ENCODE peak calls at places on chromosomes 12 and 14, in seven cellular contexts. M is GM03348; X is kidney; I is NCI-H1092 treated with DMSO at 0.1 percent for 48 hours; B is stimulated activated naive CD4-positive, alpha-beta T cell; J is germinal center; D is CD8-positive, alpha-beta T cell. W is an unnamed sample.

GRCh38 chr12:1661553-1662335 is 29.1 kb upstream of the ADIPOR2 start:
- DNase-seq in M (peak; percentile 96), X (peak; percentile 96), I (peak; percentile 86), B (peak; percentile 87), J (peak; percentile 86), D (peak; percentile 71), W (peak; percentile 71)

GRCh38 chr12:130633771-130634170 is 82.3 kb downstream of the RIMBP2 start:
- DNase-seq in M (no peak), X (peak; percentile 91), I (peak; percentile 97), B (no peak), J (no peak), D (no peak), W (no peak)

GRCh38 chr12:1706284-1707016 is 15.6 kb downstream of the ADIPOR2 start:
- DNase-seq in M (no peak), X (no peak), I (no peak), B (no peak), J (no peak), D (no peak), W (no peak)

GRCh38 chr12:99029502-99030271 is 384.6 kb downstream of the APAF1 start:
- DNase-seq in M (no peak), X (peak; percentile 48), I (no peak), B (no peak), J (no peak), D (no peak), W (no peak)

GRCh38 chr12:111268738-111269572 is 99.9 kb downstream of the PHETA1 start:
- DNase-seq in M (no peak), X (no peak), I (no peak), B (no peak), J (peak; percentile 51), D (no peak), W (no peak)

GRCh38 chr12:88842314-88842713 is 262.0 kb upstream of the KITLG start:
- DNase-seq in M (no peak), X (no peak), I (no peak), B (no peak), J (no peak), D (no peak), W (no peak)

GRCh38 chr14:51488569-51489220 is 163.0 kb upstream of the FRMD6 start:
- DNase-seq in M (no peak), X (no peak), I (no peak), B (no peak), J (no peak), D (no peak), W (no peak)

GRCh38 chr12:45532113-45532512 is 197.4 kb upstream of the ARID2 start:
- DNase-seq in M (no peak), X (no peak), I (no peak), B (no peak), J (no peak), D (no peak), W (no peak)

GRCh38 chr12:67853204-67853603 is 136.0 kb upstream of the IFNG-AS1 start:
- DNase-seq in M (peak; percentile 46), X (no peak), I (no peak), B (no peak), J (no peak), D (no peak), W (no peak)

GRCh38 chr12:122471324-122472226 is 29.2 kb downstream of the ZCCHC8 start:
- DNase-seq in M (peak; percentile 73), X (no peak), I (peak; percentile 22), B (no peak), J (peak; percentile 43), D (no peak), W (no peak)

GRCh38 chr12:108826115-108826806 is 31.1 kb downstream of the SSH1 start:
- DNase-seq in M (peak; percentile 84), X (peak; percentile 85), I (no peak), B (no peak), J (peak; percentile 18), D (no peak), W (no peak)

GRCh38 chr12:76920182-76921014 is 41.6 kb upstream of the CSRP2 start:
- DNase-seq in M (no peak), X (no peak), I (no peak), B (no peak), J (no peak), D (no peak), W (no peak)

GRCh38 chr12:56487448-56488040 is 417 bp downstream of the GLS2 start:
- DNase-seq in M (peak; percentile 20), X (peak; percentile 77), I (peak; percentile 30), B (peak; percentile 18), J (peak; percentile 23), D (peak; percentile 1), W (no peak)

GRCh38 chr12:26334621-26335124 is 139.3 kb downstream of the SSPN start:
- DNase-seq in M (no peak), X (no peak), I (no peak), B (no peak), J (no peak), D (no peak), W (no peak)

GRCh38 chr12:1936406-1937320 is 18.2 kb upstream of the CACNA2D4 start:
- DNase-seq in M (peak; percentile 38), X (peak; percentile 77), I (peak; percentile 93), B (no peak), J (no peak), D (no peak), W (no peak)

GRCh38 chr14:71322660-71323250 is 415.5 kb downstream of the PCNX1 start:
- DNase-seq in M (peak; percentile 55), X (no peak), I (no peak), B (no peak), J (peak; percentile 53), D (no peak), W (no peak)

GRCh38 chr14:70905316-70905715 is 1.9 kb upstream of the PCNX1 start:
- DNase-seq in M (peak; percentile 47), X (no peak), I (no peak), B (no peak), J (no peak), D (no peak), W (no peak)

GRCh38 chr12:124248862-124249825 is 45.7 kb upstream of the RFLNA start:
- DNase-seq in M (peak; percentile 62), X (peak; percentile 18), I (peak; percentile 32), B (no peak), J (no peak), D (no peak), W (no peak)

GRCh38 chr12:7351177-7351576 is 47.3 kb downstream of the ACSM4 start:
- DNase-seq in M (no peak), X (no peak), I (no peak), B (no peak), J (no peak), D (no peak), W (no peak)

GRCh38 chr14:104304451-104305351 is 166.3 kb downstream of the KIF26A start:
- DNase-seq in M (no peak), X (peak; percentile 61), I (no peak), B (no peak), J (no peak), D (no peak), W (no peak)

GRCh38 chr14:20494935-20495766 is 10.2 kb upstream of the RNASE10 start:
- DNase-seq in M (peak; percentile 16), X (no peak), I (no peak), B (no peak), J (no peak), D (no peak), W (no peak)

GRCh38 chr12:115943630-115944391 is 333.7 kb downstream of the MED13L start:
- DNase-seq in M (peak; percentile 34), X (no peak), I (no peak), B (no peak), J (no peak), D (no peak), W (no peak)

GRCh38 chr14:99822800-99823455 is 29.7 kb downstream of the EML1 start:
- DNase-seq in M (no peak), X (no peak), I (no peak), B (no peak), J (no peak), D (no peak), W (no peak)